ENCODE peak calls at places on chromosomes 5 and 9, in five cellular contexts. E is HCT116, S is SK-N-SH, J is K562, Z is GM12878. D is an unnamed sample.

GRCh38 chr9:20662156-20662555 is 21.9 kb upstream of the FOCAD start:
- DNase-seq in E (no peak), S (peak; percentile 24), J (no peak), Z (no peak), D (no peak)

GRCh38 chr9:115369322-115369957 is 251.5 kb upstream of the TNC start:
- DNase-seq in E (no peak), S (peak; percentile 67), J (no peak), Z (no peak), D (no peak)

GRCh38 chr9:116543731-116544400 is 143.2 kb upstream of the TRIM32 start:
- DNase-seq in E (no peak), S (no peak), J (no peak), Z (no peak), D (no peak)

GRCh38 chr9:134225816-134226215 is 61.5 kb upstream of the RNU6ATAC start:
- DNase-seq in E (no peak), S (no peak), J (no peak), Z (no peak), D (no peak)

GRCh38 chr5:110025160-110025559 is 335.4 kb downstream of the MAN2A1 start:
- DNase-seq in E (no peak), S (no peak), J (no peak), Z (no peak), D (no peak)

GRCh38 chr9:7172445-7173115 is 414.8 kb downstream of the KDM4C start:
- DNase-seq in E (no peak), S (peak; percentile 35), J (no peak), Z (no peak), D (no peak)

GRCh38 chr5:153147891-153148623 is 342.4 kb upstream of the GRIA1 start:
- DNase-seq in E (no peak), S (peak; percentile 9), J (peak; percentile 1), Z (no peak), D (peak; percentile 40)

GRCh38 chr5:66144799-66145390 is 795 bp downstream of the SREK1 start:
- DNase-seq in E (no peak), S (no peak), J (peak; percentile 80), Z (no peak), D (no peak)

GRCh38 chr9:18825775-18826174 is 207.2 kb downstream of the SAXO1 start:
- DNase-seq in E (no peak), S (no peak), J (no peak), Z (no peak), D (no peak)

GRCh38 chr9:14309403-14309802 is 4.5 kb downstream of the NFIB start:
- DNase-seq in E (no peak), S (peak; percentile 59), J (no peak), Z (no peak), D (no peak)

GRCh38 chr9:107312651-107313050 is 29.6 kb downstream of the RAD23B start:
- DNase-seq in E (no peak), S (no peak), J (no peak), Z (no peak), D (no peak)

GRCh38 chr5:98144710-98145109 is 628.8 kb upstream of the RGMB start:
- DNase-seq in E (no peak), S (no peak), J (no peak), Z (no peak), D (no peak)

GRCh38 chr5:123094919-123095693 is 6.1 kb downstream of the PRDM6 start:
- DNase-seq in E (no peak), S (peak; percentile 76), J (no peak), Z (no peak), D (no peak)

GRCh38 chr5:103375356-103375755 is 116.8 kb downstream of the MACIR start:
- DNase-seq in E (no peak), S (no peak), J (no peak), Z (no peak), D (no peak)

GRCh38 chr9:134657666-134658377 is 16.2 kb downstream of the COL5A1 start:
- DNase-seq in E (no peak), S (no peak), J (no peak), Z (no peak), D (no peak)

GRCh38 chr9:109121218-109121796 is 1.6 kb upstream of the TMEM245 start:
- DNase-seq in E (no peak), S (no peak), J (peak; percentile 62), Z (no peak), D (no peak)
- H3K9ac ChIP-seq in E (peak overlapping the region; percentile 92), S (no peak overlapping the region), J (peak overlapping the region; percentile 83), Z (no peak overlapping the region), D (no peak overlapping the region)

GRCh38 chr5:38210701-38211353 is 47.5 kb upstream of the EGFLAM start:
- DNase-seq in E (no peak), S (no peak), J (no peak), Z (no peak), D (no peak)

GRCh38 chr5:38212307-38212706 is 46.1 kb upstream of the EGFLAM start:
- DNase-seq in E (no peak), S (no peak), J (no peak), Z (no peak), D (no peak)

GRCh38 chr5:38211354-38211710 is 47.0 kb upstream of the EGFLAM start:
- DNase-seq in E (no peak), S (no peak), J (no peak), Z (no peak), D (no peak)

GRCh38 chr5:38207343-38207742 is 51.0 kb upstream of the EGFLAM start:
- DNase-seq in E (peak; percentile 31), S (no peak), J (no peak), Z (no peak), D (no peak)

GRCh38 chr5:38208782-38209378 is 49.5 kb upstream of the EGFLAM start:
- DNase-seq in E (peak; percentile 47), S (peak; percentile 51), J (peak; percentile 69), Z (no peak), D (peak; percentile 27)
- TF ChIP-seq YY1 in E (no peak), S (no peak), J (no peak), Z (no peak), D (no peak)

GRCh38 chr5:55438931-55439477 is 95.8 kb downstream of the PLPP1 start:
- DNase-seq in E (no peak), S (no peak), J (no peak), Z (no peak), D (no peak)
- H3K9ac ChIP-seq in E (peak overlapping the region; percentile 40), S (no peak overlapping the region), J (no peak overlapping the region), Z (no peak overlapping the region), D (no peak overlapping the region)

GRCh38 chr9:125551781-125552180 is 155.2 kb downstream of the MAPKAP1 start:
- DNase-seq in E (no peak), S (no peak), J (no peak), Z (no peak), D (no peak)
- TF ChIP-seq YY1 in E (no peak), S (no peak), J (no peak), Z (no peak), D (no peak)

DNA sequence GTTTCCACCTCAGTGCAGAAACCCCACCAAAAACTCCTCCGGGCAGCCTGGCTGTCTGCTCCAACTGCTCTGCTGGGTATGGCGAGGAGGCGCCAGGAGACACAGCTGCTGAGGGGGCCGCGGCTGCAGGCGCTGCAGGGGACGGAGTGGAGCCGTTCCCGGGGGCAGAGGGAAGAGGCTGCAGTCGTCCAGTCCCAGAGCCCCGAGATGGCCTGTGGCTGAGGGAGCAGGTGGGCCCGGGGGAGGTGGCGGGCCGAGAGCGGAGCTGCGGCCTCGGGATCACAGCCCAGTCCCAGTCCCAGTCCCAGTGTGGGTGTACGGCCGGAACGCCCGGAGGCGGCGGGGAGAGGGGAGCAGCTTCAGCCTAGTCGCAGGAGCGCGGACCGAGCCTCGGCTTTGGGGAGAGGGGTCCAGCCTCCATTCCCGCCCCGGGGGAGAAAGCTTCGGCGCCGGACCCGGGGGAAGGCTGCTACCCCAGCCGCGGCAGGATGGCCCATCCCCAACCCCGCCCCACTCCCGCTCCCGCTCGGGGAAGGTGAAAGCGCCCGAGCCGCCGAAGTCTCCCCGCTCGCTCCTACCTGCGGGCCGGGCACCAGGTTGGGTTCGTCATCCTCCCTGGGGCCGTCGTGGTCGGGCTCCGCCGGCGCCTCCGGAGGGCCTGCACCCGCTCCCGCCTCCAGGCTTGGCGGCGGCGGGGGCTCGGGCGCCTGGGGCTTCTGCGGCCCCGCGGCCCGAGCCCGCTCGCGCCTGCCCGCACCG is 513 bp downstream of the FAM193B start:
- DNase-seq in E (no peak), S (peak; percentile 83), J (peak; percentile 29), Z (no peak), D (no peak)
- H3K9ac ChIP-seq in E (peak overlapping the region; percentile 80), S (peak overlapping the region; percentile 78), J (peak overlapping the region; percentile 94), Z (peak overlapping the region; percentile 76), D (peak overlapping the region; percentile 96)

D was measured in NT2/D1.